ENCODE peak calls at places on chromosomes 6 and 20, in eight cellular contexts. S is stimulated activated naive CD4-positive, alpha-beta T cell treated with Interleukin-2 at 50 U/mL for 16 hours; M is ACHN; X is SK-MEL-5; D is fibroblast of pulmonary artery; E is HS-27A; Q is CD4-positive, alpha-beta T cell; V is EL. O is an unnamed sample.
A peak's percentile ranks its signal among the peaks of the same experiment; 100 is the strongest.

GRCh38 chr20:43739148-43739749 is 12.4 kb upstream of the GTSF1L start:
- DNase-seq in S (no peak), X (no peak), V (no peak), Q (no peak), D (no peak), M (no peak), E (no peak), O (no peak)

GRCh38 chr6:136613477-136613876 is 63.3 kb upstream of the MAP7 start:
- DNase-seq in S (no peak), Q (no peak), X (no peak), M (peak; percentile 85), E (peak; percentile 68), D (peak; percentile 34), V (peak; percentile 71), O (no peak)

GRCh38 chr6:93677297-93677965 is 258.1 kb upstream of the EPHA7 start:
- DNase-seq in Q (no peak), S (no peak), X (no peak), D (peak; percentile 40), E (no peak), M (peak; percentile 75), V (no peak), O (peak; percentile 46)

GRCh38 chr20:5150226-5151076 is 23.6 kb downstream of the CDS2 start:
- DNase-seq in Q (no peak), E (no peak), V (peak; percentile 46), D (peak; percentile 49), M (no peak), X (peak; percentile 57), S (no peak), O (peak; percentile 75)

GRCh38 chr6:1264619-1265445 is 47.1 kb upstream of the FOXQ1 start:
- DNase-seq in D (no peak), Q (no peak), E (no peak), M (no peak), S (no peak), X (no peak), V (no peak), O (no peak)

GRCh38 chr6:106981901-106982300 is 7.4 kb upstream of the CD24 start:
- DNase-seq in D (no peak), M (no peak), E (no peak), Q (no peak), V (peak; percentile 32), X (no peak), S (no peak), O (no peak)

GRCh38 chr6:141452354-141452686 is 680.4 kb upstream of the GJE1 start:
- DNase-seq in S (no peak), D (no peak), V (no peak), X (no peak), Q (no peak), E (no peak), M (no peak), O (no peak)

GRCh38 chr20:64112691-64113443 is 5.5 kb upstream of the NPBWR2 start:
- DNase-seq in Q (no peak), E (no peak), V (no peak), X (no peak), S (no peak), D (no peak), M (no peak), O (no peak)

GRCh38 chr20:51529027-51529749 is 13.3 kb downstream of the NFATC2 start:
- DNase-seq in M (no peak), E (no peak), X (no peak), Q (no peak), V (peak; percentile 64), S (peak; percentile 74), D (peak; percentile 51), O (no peak)

GRCh38 chr6:131937219-131937618 is 14.0 kb downstream of the CCN2 start:
- DNase-seq in S (no peak), X (no peak), V (no peak), D (peak; percentile 35), M (no peak), Q (no peak), E (no peak), O (no peak)

GRCh38 chr20:57289401-57290177 is 23.1 kb upstream of the BMP7 start:
- DNase-seq in M (no peak), D (no peak), E (no peak), Q (no peak), S (no peak), X (no peak), V (no peak), O (no peak)

GRCh38 chr6:106104941-106105340 is 18.8 kb downstream of the PRDM1 start:
- DNase-seq in V (no peak), X (no peak), Q (no peak), D (no peak), S (no peak), M (no peak), E (no peak), O (no peak)

GRCh38 chr20:41261790-41262717 is 55.5 kb downstream of the ZHX3 start:
- DNase-seq in X (no peak), S (no peak), E (no peak), M (no peak), Q (no peak), V (no peak), D (no peak), O (peak; percentile 28)

GRCh38 chr6:28134015-28134414 is 7.7 kb upstream of the ZKSCAN8 start:
- DNase-seq in S (peak; percentile 5), Q (no peak), X (peak; percentile 82), D (peak; percentile 67), V (peak; percentile 59), E (no peak), M (peak; percentile 40), O (peak; percentile 48)

GRCh38 chr6:147390909-147391536 is 117.5 kb upstream of the SAMD5 start:
- DNase-seq in V (peak; percentile 16), M (peak; percentile 24), S (no peak), E (no peak), Q (no peak), D (peak; percentile 51), X (peak; percentile 49), O (peak; percentile 31)

GRCh38 chr6:4224082-4224978 is 89.0 kb upstream of the ECI2 start:
- DNase-seq in E (no peak), X (no peak), M (no peak), D (peak; percentile 25), S (no peak), Q (no peak), V (peak; percentile 25), O (no peak)

GRCh38 chr6:19410477-19410876 is 426.7 kb upstream of the ID4 start:
- DNase-seq in M (no peak), S (no peak), D (peak; percentile 79), E (no peak), Q (no peak), V (peak; percentile 65), X (no peak), O (no peak)

GRCh38 chr6:164897523-164898094 is 411.8 kb downstream of the C6orf118 start:
- DNase-seq in Q (no peak), D (no peak), M (no peak), S (no peak), X (peak; percentile 61), E (no peak), V (no peak), O (peak; percentile 18)

GRCh38 chr6:11538049-11538798 is 675 bp downstream of the TMEM170B start:
- DNase-seq in E (no peak), V (peak; percentile 18), S (no peak), Q (no peak), M (peak; percentile 11), D (no peak), X (peak; percentile 49), O (no peak)

GRCh38 chr20:58457083-58457680 is 58.0 kb downstream of the APCDD1L start:
- DNase-seq in Q (no peak), X (no peak), M (no peak), E (no peak), S (no peak), D (peak; percentile 69), V (peak; percentile 92), O (no peak)

GRCh38 chr6:151502499-151502898 is 8.7 kb downstream of the CCDC170 start:
- DNase-seq in S (no peak), V (peak; percentile 43), Q (no peak), D (no peak), E (no peak), X (no peak), M (peak; percentile 43), O (peak; percentile 30)

GRCh38 chr6:137316626-137317025 is 97.4 kb upstream of the IFNGR1 start:
- DNase-seq in E (no peak), M (no peak), X (no peak), V (no peak), S (no peak), D (peak; percentile 43), Q (no peak), O (no peak)

GRCh38 chr6:11350294-11350693 is 117.8 kb upstream of the NEDD9 start:
- DNase-seq in V (no peak), M (no peak), S (no peak), E (no peak), X (no peak), Q (no peak), D (peak; percentile 50), O (peak; percentile 26)

GRCh38 chr6:43886067-43886461 is 116.1 kb downstream of the VEGFA start:
- DNase-seq in Q (no peak), S (no peak), D (no peak), M (no peak), X (no peak), E (no peak), V (no peak), O (no peak)

GRCh38 chr6:17038316-17038715 is 63.5 kb upstream of the STMND1 start:
- DNase-seq in Q (no peak), D (peak; percentile 45), V (peak; percentile 31), S (no peak), E (no peak), M (no peak), X (no peak), O (no peak)

GRCh38 chr20:59777814-59778575 is 155.4 kb downstream of the SYCP2 start:
- DNase-seq in E (no peak), X (no peak), D (no peak), S (no peak), M (no peak), V (no peak), Q (no peak), O (no peak)